ENCODE peak calls at places on chromosomes 4 and X, in eight cellular contexts. W is AG10803, K is NCI-H2029 treated with DMSO at 0.1 percent for 48 hours, Q is endodermal cell, C is posterior cingulate gyrus, T is breast epithelium, Z is HFF-Myc, X is NCI-H446. B is an unnamed sample.

GRCh38 chr4:125750399-125750798 is 435.6 kb downstream of the FAT4 start:
- DNase-seq in W (peak), K (no peak), Q (no peak), C (no peak), T (no peak), Z (no peak), X (no peak), B (no peak)

GRCh38 chr4:16721618-16722291 is 176.7 kb downstream of the LDB2 start:
- DNase-seq in W (peak), K (no peak), Q (no peak), C (no peak), T (no peak), Z (peak), X (no peak), B (peak)

GRCh38 chrX:51608071-51608470 is 10.6 kb downstream of the CENPVL3 start:
- DNase-seq in W (peak), K (no peak), Q (no peak), C (no peak), T (no peak), Z (no peak), X (no peak), B (no peak)

GRCh38 chr4:14880805-14881204 is 121.5 kb upstream of the CPEB2 start:
- DNase-seq in W (no peak), K (no peak), Q (no peak), C (no peak), T (no peak), Z (no peak), X (no peak), B (no peak)

GRCh38 chr4:82136161-82136801 is 237.5 kb downstream of the HNRNPD start:
- DNase-seq in W (no peak), K (no peak), Q (no peak), C (no peak), T (no peak), Z (no peak), X (no peak), B (no peak)

GRCh38 chrX:110215411-110215810 is 102.5 kb downstream of the AMMECR1 start:
- DNase-seq in W (peak), K (no peak), Q (no peak), C (no peak), T (no peak), Z (no peak), X (no peak), B (no peak)

GRCh38 chrX:145524931-145525330 is 277.6 kb downstream of the SPANXN1 start:
- DNase-seq in W (no peak), K (no peak), Q (no peak), C (peak), T (no peak), Z (no peak), X (no peak), B (no peak)

GRCh38 chr4:108048997-108049396 is 59.3 kb downstream of the HADH start:
- DNase-seq in W (no peak), K (no peak), Q (no peak), C (no peak), T (no peak), Z (no peak), X (no peak), B (no peak)

GRCh38 chr4:18840499-18840898 is 818.9 kb upstream of the LCORL start:
- DNase-seq in W (no peak), K (no peak), Q (no peak), C (no peak), T (no peak), Z (no peak), X (no peak), B (no peak)

GRCh38 chr4:181971411-181971810 is 271.8 kb upstream of the TENM3 start:
- DNase-seq in W (peak), K (no peak), Q (no peak), C (no peak), T (no peak), Z (no peak), X (no peak), B (no peak)

GRCh38 chr4:40190880-40191815 is 5.7 kb upstream of the RHOH start:
- DNase-seq in W (no peak), K (peak), Q (no peak), C (no peak), T (no peak), Z (no peak), X (no peak), B (no peak)

GRCh38 chr4:75729836-75730235 is 5.5 kb downstream of the USO1 start:
- DNase-seq in W (no peak), K (no peak), Q (no peak), C (no peak), T (no peak), Z (no peak), X (no peak), B (no peak)

GRCh38 chr4:6582889-6583504 is 8.0 kb downstream of the MAN2B2 start:
- DNase-seq in W (peak), K (no peak), Q (peak), C (no peak), T (no peak), Z (no peak), X (no peak), B (no peak)

GRCh38 chr4:160026720-160027119 is 923.8 kb downstream of the RAPGEF2 start:
- DNase-seq in W (no peak), K (no peak), Q (peak), C (no peak), T (no peak), Z (no peak), X (no peak), B (no peak)

GRCh38 chr4:2786794-2787229 is 6.1 kb upstream of the SH3BP2 start:
- DNase-seq in W (no peak), K (no peak), Q (no peak), C (no peak), T (no peak), Z (no peak), X (no peak), B (no peak)

GRCh38 chr4:61202638-61203495 is 2.7 kb downstream of the ADGRL3 start:
- DNase-seq in W (no peak), K (peak), Q (peak), C (peak), T (no peak), Z (no peak), X (peak), B (no peak)

GRCh38 chrX:123962006-123962485 is 540 bp downstream of the STAG2 start:
- DNase-seq in W (no peak), K (no peak), Q (no peak), C (no peak), T (no peak), Z (no peak), X (peak), B (no peak)

GRCh38 chrX:84729809-84730208 is 227.6 kb upstream of the HDX start:
- DNase-seq in W (peak), K (peak), Q (peak), C (no peak), T (no peak), Z (no peak), X (peak), B (no peak)

GRCh38 chrX:38805294-38806053 is 4.2 kb downstream of the MID1IP1 start:
- DNase-seq in W (peak), K (peak), Q (peak), C (peak), T (peak), Z (no peak), X (no peak), B (peak)

GRCh38 chr4:158134257-158134656 is 38.6 kb downstream of the GASK1B start:
- DNase-seq in W (no peak), K (no peak), Q (no peak), C (no peak), T (no peak), Z (no peak), X (no peak), B (no peak)

GRCh38 chr4:25861951-25862410 is 807 bp downstream of the SEL1L3 start:
- DNase-seq in W (peak), K (no peak), Q (peak), C (no peak), T (no peak), Z (no peak), X (no peak), B (no peak)

GRCh38 chr4:183636923-183637322 is 22.1 kb downstream of the RWDD4 start:
- DNase-seq in W (no peak), K (no peak), Q (no peak), C (no peak), T (no peak), Z (no peak), X (no peak), B (no peak)

GRCh38 chr4:156495836-156496235 is 475.8 kb downstream of the PDGFC start:
- DNase-seq in W (no peak), K (no peak), Q (no peak), C (no peak), T (no peak), Z (no peak), X (no peak), B (no peak)

GRCh38 chr4:174686826-174687225 is 142.2 kb downstream of the GLRA3 start:
- DNase-seq in W (no peak), K (no peak), Q (no peak), C (no peak), T (no peak), Z (no peak), X (no peak), B (no peak)

GRCh38 chrX:150683536-150684146 is 9.6 kb upstream of the MTMR1 start:
- DNase-seq in W (no peak), K (peak), Q (no peak), C (no peak), T (no peak), Z (peak), X (peak), B (no peak)

GRCh38 chr4:156771171-156771837 is 200.3 kb downstream of the PDGFC start:
- DNase-seq in W (peak), K (no peak), Q (no peak), C (no peak), T (peak), Z (peak), X (peak), B (no peak)

GRCh38 chr4:25449270-25449669 is 72.2 kb downstream of the ANAPC4 start:
- DNase-seq in W (peak), K (no peak), Q (no peak), C (no peak), T (no peak), Z (no peak), X (no peak), B (no peak)

GRCh38 chr4:146643812-146644401 is 5.2 kb downstream of the POU4F2 start:
- DNase-seq in W (no peak), K (no peak), Q (no peak), C (no peak), T (no peak), Z (peak), X (no peak), B (no peak)